ENCODE peak calls at places on chromosomes 2 and 18, in four cellular contexts. E, Q, O and A are unnamed samples.
A peak's percentile ranks its signal among the peaks of the same experiment; 100 is the strongest.

GRCh38 chr2:47082976-47083375 is 72.1 kb downstream of the STPG4 start:
- DNase-seq in O (no peak), Q (no peak), E (no peak), A (no peak)

GRCh38 chr18:61953161-61953560 is 60.4 kb upstream of the RNF152 start:
- DNase-seq in Q (no peak), O (no peak), E (no peak), A (no peak)

GRCh38 chr2:140918426-140918825 is 1212.4 kb downstream of the LRP1B start:
- DNase-seq in O (no peak), E (no peak), Q (no peak), A (no peak)

GRCh38 chr18:40949138-40949949 is 1005.7 kb upstream of the PIK3C3 start:
- DNase-seq in O (no peak), E (no peak), Q (no peak), A (no peak)

GRCh38 chr2:6788614-6789013 is 77.1 kb downstream of the CMPK2 start:
- DNase-seq in E (no peak), Q (no peak), O (no peak), A (no peak)

GRCh38 chr2:64348386-64349142 is 105.4 kb upstream of the LGALSL start:
- DNase-seq in Q (no peak), O (no peak), E (no peak), A (no peak)

GRCh38 chr18:13372405-13372995 is 153.9 kb downstream of the LDLRAD4 start:
- DNase-seq in O (no peak), E (no peak), Q (no peak), A (no peak)

GRCh38 chr2:129705105-129705504 is 274.4 kb upstream of the RAB6C start:
- DNase-seq in E (no peak), Q (no peak), O (no peak), A (no peak)

GRCh38 chr2:219493086-219493485 is 5.6 kb upstream of the GMPPA start:
- DNase-seq in E (no peak), Q (no peak), O (no peak), A (no peak)

GRCh38 chr2:1936411-1936980 is 192.2 kb upstream of the PXDN start:
- DNase-seq in E (no peak), O (no peak), Q (no peak), A (no peak)

GRCh38 chr2:183244300-183244849 is 120.1 kb downstream of the NUP35 start:
- DNase-seq in Q (no peak), E (no peak), O (no peak), A (no peak)

GRCh38 chr2:100236166-100236565 is 86.1 kb downstream of the LONRF2 start:
- DNase-seq in Q (no peak), O (no peak), E (no peak), A (no peak)

GRCh38 chr18:13540783-13541182 is 185.6 kb downstream of the FAM210A start:
- DNase-seq in E (no peak), O (no peak), Q (no peak), A (no peak)

GRCh38 chr2:215465246-215465645 is 29.4 kb upstream of the FN1 start:
- DNase-seq in Q (no peak), E (no peak), O (no peak), A (no peak)

GRCh38 chr18:11516988-11517630 is 92.3 kb upstream of the SLC35G4 start:
- DNase-seq in Q (no peak), E (no peak), O (no peak), A (no peak)

GRCh38 chr2:190340369-190340768 is 3.0 kb upstream of the INPP1 start:
- DNase-seq in O (no peak), Q (no peak), E (peak; percentile 31), A (no peak)
- TF ChIP-seq SPI1 in O (no peak), Q (no peak), E (no peak), A (no peak)

GRCh38 chr18:75231053-75231406 is 20.4 kb downstream of the TSHZ1 start:
- DNase-seq in O (no peak), Q (no peak), E (no peak), A (no peak)
- TF ChIP-seq SPI1 in O (no peak), Q (no peak), E (no peak), A (no peak)

GRCh38 chr2:126774290-126774689 is 118.3 kb downstream of the GYPC start:
- DNase-seq in O (no peak), E (no peak), Q (no peak), A (no peak)
- TF ChIP-seq SPI1 in O (no peak), E (no peak), Q (no peak), A (no peak)

DNA sequence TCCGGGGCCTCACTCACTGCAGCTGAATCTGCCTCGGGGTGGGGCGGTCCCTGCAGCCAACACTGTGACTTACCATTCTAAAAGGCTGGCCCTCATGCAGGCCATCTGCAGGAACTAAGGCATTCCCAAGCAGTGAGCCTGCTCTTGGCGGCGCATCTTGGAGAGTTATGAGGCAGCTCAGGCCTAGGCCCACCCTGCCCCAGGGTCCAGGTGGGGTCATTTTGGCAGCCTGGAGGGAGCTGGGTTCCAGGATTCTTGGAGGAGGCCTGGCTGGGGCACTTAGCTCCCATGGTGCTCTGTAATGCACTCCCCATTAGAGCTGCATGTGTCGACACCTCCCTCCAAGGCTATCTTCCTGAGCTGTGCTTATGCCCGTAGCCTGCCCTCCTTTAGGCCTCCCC is 14.8 kb upstream of the BIN1 start:
- DNase-seq in Q (no peak), O (no peak), E (no peak), A (no peak)
- TF ChIP-seq SPI1 in Q (no peak), O (no peak), E (no peak), A (no peak)

GRCh38 chr2:217974389-217975005 is 28.3 kb downstream of the TNS1 start:
- DNase-seq in E (no peak), Q (no peak), O (no peak), A (no peak)

GRCh38 chr2:217973008-217973787 is 29.6 kb downstream of the TNS1 start:
- DNase-seq in E (no peak), O (no peak), Q (no peak), A (no peak)

GRCh38 chr2:217976301-217976700 is 26.5 kb downstream of the TNS1 start:
- DNase-seq in E (no peak), O (no peak), Q (no peak), A (no peak)

GRCh38 chr2:217977840-217978535 is 24.8 kb downstream of the TNS1 start:
- DNase-seq in O (no peak), Q (no peak), E (no peak), A (no peak)

DNA sequence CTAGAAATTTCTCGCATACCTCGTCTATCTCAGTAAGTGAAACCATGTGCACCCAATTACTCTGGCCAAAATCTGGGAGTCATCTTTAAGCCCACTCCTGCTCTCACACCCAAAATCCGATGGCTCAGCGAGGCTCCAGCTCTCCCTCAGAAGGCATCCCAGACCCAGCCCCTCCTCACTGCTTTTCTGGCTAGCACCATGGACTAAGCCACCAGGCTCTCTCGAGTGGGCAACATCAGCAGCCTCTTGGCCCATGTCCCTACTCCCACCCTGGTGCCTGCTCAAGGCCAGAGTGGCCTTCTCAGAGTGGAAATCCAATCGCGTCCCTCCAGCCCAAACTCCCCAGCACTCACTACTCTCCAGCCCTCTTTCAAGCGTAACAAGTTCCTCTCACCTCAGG is 27.2 kb downstream of the TNS1 start:
- DNase-seq in Q (no peak), E (no peak), O (no peak), A (no peak)
- TF ChIP-seq SPI1 in Q (no peak), E (no peak), O (no peak), A (no peak)